ENCODE peak calls at places on chromosomes 11 and 22, in eight cellular contexts. T is DMS153; Q is brain microvascular endothelial cell; H is stimulated activated CD4-positive, alpha-beta T cell treated with anti-CD3 and anti-CD28 coated beads, Interleukin-15, amount 100 ng/mL, for 1 hour; C is psoas muscle; R is activated CD4-positive, alpha-beta T cell treated with anti-CD3 and anti-CD28 coated beads, Interleukin-2, amount 50 U/mL, for 48 hours; A is activated naive CD8-positive, alpha-beta T cell treated with anti-CD3 and anti-CD28 coated beads for 36 hours; Y is NAMALWA. W is an unnamed sample.

GRCh38 chr11:115623021-115623451 is 118.8 kb upstream of the CADM1 start:
- DNase-seq in Q (peak; percentile 91), Y (no peak), C (peak; percentile 91), H (no peak), A (no peak), R (no peak), T (no peak), W (no peak)

GRCh38 chr11:106585061-106585460 is 433.2 kb downstream of the GUCY1A2 start:
- DNase-seq in R (no peak), Q (peak; percentile 45), H (no peak), C (no peak), A (no peak), T (no peak), Y (peak; percentile 7), W (peak; percentile 20)

GRCh38 chr11:126465573-126466287 is 110.2 kb downstream of the ST3GAL4 start:
- DNase-seq in C (no peak), Y (peak; percentile 34), R (peak; percentile 27), H (no peak), A (no peak), Q (no peak), T (peak; percentile 39), W (no peak)

GRCh38 chr11:75279273-75279672 is 38.7 kb downstream of the TPBGL start:
- DNase-seq in A (no peak), R (no peak), Y (no peak), H (no peak), T (no peak), C (peak; percentile 36), Q (no peak), W (no peak)

GRCh38 chr11:40133526-40133925 is 1325.9 kb downstream of the LRRC4C start:
- DNase-seq in T (no peak), Y (no peak), A (no peak), R (no peak), H (no peak), Q (no peak), C (no peak), W (no peak)

GRCh38 chr11:18706330-18707243 is 8.0 kb downstream of the TMEM86A start:
- DNase-seq in T (peak; percentile 23), R (peak; percentile 50), A (peak; percentile 38), Q (no peak), H (no peak), C (peak; percentile 77), Y (no peak), W (no peak)

GRCh38 chr11:58731819-58732218 is at the start of gene GLYAT:
- DNase-seq in A (no peak), T (no peak), R (no peak), C (no peak), Y (no peak), H (no peak), Q (no peak), W (no peak)

GRCh38 chr22:41922336-41922735 is 4.3 kb downstream of the TNFRSF13C start:
- DNase-seq in Q (no peak), T (no peak), C (no peak), H (no peak), Y (peak; percentile 57), A (no peak), R (no peak), W (no peak)

GRCh38 chr11:119729581-119730346 is 764 bp upstream of the NECTIN1 start:
- DNase-seq in Y (no peak), C (peak; percentile 76), R (peak; percentile 25), T (peak; percentile 28), H (no peak), Q (peak; percentile 16), A (no peak), W (no peak)